ENCODE peak calls at places on chromosomes 1 and 21, in eight cellular contexts. One of them, this sample, is unnamed.

GRCh38 chr1:243946946-243947345 is 96.9 kb upstream of the AKT3 start:
- DNase-seq in AG04450: no peak
- DNase-seq in brain microvascular endothelial cell: no peak
- DNase-seq in GM06990: no peak
- DNase-seq in omental fat pad: no peak
- DNase-seq in astrocyte of the cerebellum: no peak
- DNase-seq in fibroblast of villous mesenchyme: no peak
- DNase-seq in nephron progenitor cell: no peak
- DNase-seq in this sample: peak; percentile 61

GRCh38 chr1:151898519-151898991 is 10.8 kb downstream of the THEM4 start:
- DNase-seq in AG04450: no peak
- DNase-seq in brain microvascular endothelial cell: peak; percentile 14
- DNase-seq in GM06990: no peak
- DNase-seq in omental fat pad: no peak
- DNase-seq in astrocyte of the cerebellum: no peak
- DNase-seq in fibroblast of villous mesenchyme: peak; percentile 4
- DNase-seq in nephron progenitor cell: no peak
- DNase-seq in this sample: peak; percentile 44

GRCh38 chr1:27658951-27659496 is 13.0 kb downstream of the IFI6 start:
- DNase-seq in AG04450: no peak
- DNase-seq in brain microvascular endothelial cell: peak; percentile 26
- DNase-seq in GM06990: peak; percentile 71
- DNase-seq in omental fat pad: no peak
- DNase-seq in astrocyte of the cerebellum: peak; percentile 62
- DNase-seq in fibroblast of villous mesenchyme: peak; percentile 52
- DNase-seq in nephron progenitor cell: no peak
- DNase-seq in this sample: peak; percentile 74

GRCh38 chr21:15421947-15422346 is 307.8 kb upstream of the USP25 start:
- DNase-seq in AG04450: no peak
- DNase-seq in brain microvascular endothelial cell: no peak
- DNase-seq in GM06990: no peak
- DNase-seq in omental fat pad: no peak
- DNase-seq in astrocyte of the cerebellum: no peak
- DNase-seq in fibroblast of villous mesenchyme: no peak
- DNase-seq in nephron progenitor cell: no peak
- DNase-seq in this sample: no peak

GRCh38 chr1:26234644-26235384 is 814 bp downstream of the CEP85 start:
- DNase-seq in AG04450: no peak
- DNase-seq in brain microvascular endothelial cell: peak; percentile 15
- DNase-seq in GM06990: no peak
- DNase-seq in omental fat pad: no peak
- DNase-seq in astrocyte of the cerebellum: no peak
- DNase-seq in fibroblast of villous mesenchyme: peak; percentile 29
- DNase-seq in nephron progenitor cell: no peak
- DNase-seq in this sample: peak; percentile 32

GRCh38 chr1:206457408-206457807 is 12.9 kb upstream of the IKBKE start:
- DNase-seq in AG04450: no peak
- DNase-seq in brain microvascular endothelial cell: no peak
- DNase-seq in GM06990: no peak
- DNase-seq in omental fat pad: no peak
- DNase-seq in astrocyte of the cerebellum: no peak
- DNase-seq in fibroblast of villous mesenchyme: no peak
- DNase-seq in nephron progenitor cell: no peak
- DNase-seq in this sample: no peak

GRCh38 chr1:155889566-155889965 is 21.6 kb downstream of the RIT1 start:
- DNase-seq in AG04450: no peak
- DNase-seq in brain microvascular endothelial cell: peak; percentile 69
- DNase-seq in GM06990: no peak
- DNase-seq in omental fat pad: no peak
- DNase-seq in astrocyte of the cerebellum: no peak
- DNase-seq in fibroblast of villous mesenchyme: no peak
- DNase-seq in nephron progenitor cell: no peak
- DNase-seq in this sample: no peak

GRCh38 chr1:162389971-162390370 is 8.4 kb downstream of the C1orf226 start:
- DNase-seq in AG04450: no peak
- DNase-seq in brain microvascular endothelial cell: no peak
- DNase-seq in GM06990: no peak
- DNase-seq in omental fat pad: no peak
- DNase-seq in astrocyte of the cerebellum: no peak
- DNase-seq in fibroblast of villous mesenchyme: no peak
- DNase-seq in nephron progenitor cell: no peak
- DNase-seq in this sample: no peak

GRCh38 chr1:5920201-5920600 is 72.0 kb downstream of the NPHP4 start:
- DNase-seq in AG04450: no peak
- DNase-seq in brain microvascular endothelial cell: no peak
- DNase-seq in GM06990: no peak
- DNase-seq in omental fat pad: no peak
- DNase-seq in astrocyte of the cerebellum: no peak
- DNase-seq in fibroblast of villous mesenchyme: no peak
- DNase-seq in nephron progenitor cell: no peak
- DNase-seq in this sample: no peak

GRCh38 chr1:8239306-8240023 is 78.4 kb upstream of the SLC45A1 start:
- DNase-seq in AG04450: no peak
- DNase-seq in brain microvascular endothelial cell: peak; percentile 61
- DNase-seq in GM06990: no peak
- DNase-seq in omental fat pad: no peak
- DNase-seq in astrocyte of the cerebellum: no peak
- DNase-seq in fibroblast of villous mesenchyme: peak; percentile 84
- DNase-seq in nephron progenitor cell: peak; percentile 70
- DNase-seq in this sample: no peak
- TF ChIP-seq CTCF in AG04450: no peak
- TF ChIP-seq CTCF in brain microvascular endothelial cell: no peak
- TF ChIP-seq CTCF in GM06990: no peak
- TF ChIP-seq CTCF in omental fat pad: no peak
- TF ChIP-seq CTCF in astrocyte of the cerebellum: no peak
- TF ChIP-seq CTCF in fibroblast of villous mesenchyme: no peak
- TF ChIP-seq CTCF in nephron progenitor cell: no peak
- TF ChIP-seq CTCF in this sample: no peak

GRCh38 chr1:170670751-170671628 is 7.1 kb downstream of the PRRX1 start:
- DNase-seq in AG04450: no peak
- DNase-seq in brain microvascular endothelial cell: peak; percentile 56
- DNase-seq in GM06990: no peak
- DNase-seq in omental fat pad: no peak
- DNase-seq in astrocyte of the cerebellum: no peak
- DNase-seq in fibroblast of villous mesenchyme: peak; percentile 74
- DNase-seq in nephron progenitor cell: peak; percentile 85
- DNase-seq in this sample: peak; percentile 58
- TF ChIP-seq CTCF in AG04450: peak; percentile 74
- TF ChIP-seq CTCF in brain microvascular endothelial cell: peak; percentile 89
- TF ChIP-seq CTCF in GM06990: peak; percentile 77
- TF ChIP-seq CTCF in omental fat pad: no peak
- TF ChIP-seq CTCF in astrocyte of the cerebellum: peak; percentile 89
- TF ChIP-seq CTCF in fibroblast of villous mesenchyme: peak; percentile 82
- TF ChIP-seq CTCF in nephron progenitor cell: peak; percentile 88
- TF ChIP-seq CTCF in this sample: peak; percentile 54

GRCh38 chr1:30697977-30698376 is 25.4 kb downstream of the MATN1 start:
- DNase-seq in AG04450: no peak
- DNase-seq in brain microvascular endothelial cell: no peak
- DNase-seq in GM06990: no peak
- DNase-seq in omental fat pad: no peak
- DNase-seq in astrocyte of the cerebellum: peak; percentile 23
- DNase-seq in fibroblast of villous mesenchyme: peak; percentile 6
- DNase-seq in nephron progenitor cell: no peak
- DNase-seq in this sample: no peak
- TF ChIP-seq CTCF in AG04450: no peak
- TF ChIP-seq CTCF in brain microvascular endothelial cell: peak; percentile 5
- TF ChIP-seq CTCF in GM06990: peak; percentile 22
- TF ChIP-seq CTCF in omental fat pad: no peak
- TF ChIP-seq CTCF in astrocyte of the cerebellum: peak; percentile 8
- TF ChIP-seq CTCF in fibroblast of villous mesenchyme: no peak
- TF ChIP-seq CTCF in nephron progenitor cell: no peak
- TF ChIP-seq CTCF in this sample: no peak

DNA sequence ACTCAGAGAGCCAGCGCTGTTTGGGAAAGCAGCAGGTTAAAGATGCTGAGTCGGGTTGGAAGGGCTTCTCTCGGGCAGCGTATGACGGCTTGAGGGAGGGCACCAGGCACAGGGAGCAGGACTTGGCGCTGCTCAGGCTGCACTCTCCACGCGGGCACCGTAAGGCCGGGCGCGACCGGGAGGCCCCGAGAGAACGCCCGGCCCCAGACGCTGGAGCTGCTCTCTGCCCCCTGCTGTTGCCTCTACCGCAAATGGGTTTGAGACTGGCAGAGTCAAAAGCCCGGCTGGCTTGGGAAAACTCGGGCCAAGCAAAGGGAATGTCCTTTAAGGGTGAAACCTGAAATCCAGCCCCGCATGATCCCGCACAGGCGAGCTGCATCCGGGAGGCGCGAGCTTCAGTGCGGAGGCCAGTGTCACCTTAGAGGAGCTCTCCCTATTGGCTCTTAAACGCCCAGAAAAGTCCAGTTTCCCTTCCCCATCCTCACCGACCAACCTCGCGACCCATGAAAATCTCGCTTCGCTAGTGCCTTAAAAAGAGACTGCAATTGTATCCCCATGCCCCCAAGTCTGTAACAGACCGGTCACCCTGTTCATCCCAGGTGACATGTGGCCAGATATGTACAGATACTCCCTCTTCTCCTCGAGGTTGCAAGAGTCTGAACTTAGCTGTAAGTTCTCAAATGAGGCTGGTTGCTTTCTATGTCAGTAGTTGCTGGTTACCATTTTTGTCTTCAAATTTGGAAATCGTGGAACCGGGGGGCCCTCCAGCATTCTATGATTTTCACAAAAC is 1.1 kb downstream of the PRRX1 start:
- DNase-seq in AG04450: no peak
- DNase-seq in brain microvascular endothelial cell: peak; percentile 52
- DNase-seq in GM06990: no peak
- DNase-seq in omental fat pad: no peak
- DNase-seq in astrocyte of the cerebellum: no peak
- DNase-seq in fibroblast of villous mesenchyme: peak; percentile 68
- DNase-seq in nephron progenitor cell: peak; percentile 46
- DNase-seq in this sample: no peak
- TF ChIP-seq CTCF in AG04450: peak; percentile 51
- TF ChIP-seq CTCF in brain microvascular endothelial cell: peak; percentile 58
- TF ChIP-seq CTCF in GM06990: no peak
- TF ChIP-seq CTCF in omental fat pad: no peak
- TF ChIP-seq CTCF in astrocyte of the cerebellum: no peak
- TF ChIP-seq CTCF in fibroblast of villous mesenchyme: peak; percentile 23
- TF ChIP-seq CTCF in nephron progenitor cell: no peak
- TF ChIP-seq CTCF in this sample: no peak

DNA sequence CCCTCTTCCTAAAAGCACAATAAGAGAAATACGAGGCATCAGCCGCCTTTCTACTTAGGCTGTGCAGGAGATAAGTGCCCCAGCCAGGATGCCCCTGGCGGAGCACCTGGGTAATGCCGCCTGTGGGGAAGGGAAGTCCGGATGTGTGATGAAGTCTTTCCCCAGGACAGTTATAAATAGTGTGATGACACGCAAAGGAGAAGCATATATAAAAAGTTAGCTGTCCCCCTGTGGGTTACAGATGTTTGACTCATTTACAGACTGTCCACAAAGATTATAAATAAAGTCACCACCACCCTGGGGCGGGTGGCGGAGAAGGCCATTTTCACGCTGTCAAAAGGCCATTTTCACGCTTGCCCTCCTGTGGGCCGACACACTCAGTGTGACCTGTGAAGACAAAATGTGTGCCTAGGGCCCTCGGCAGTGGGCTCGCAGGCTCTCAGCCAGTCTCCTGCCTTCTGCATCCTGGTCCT is 6.3 kb downstream of the KCNN3 start:
- DNase-seq in AG04450: no peak
- DNase-seq in brain microvascular endothelial cell: peak; percentile 75
- DNase-seq in GM06990: peak; percentile 86
- DNase-seq in omental fat pad: no peak
- DNase-seq in astrocyte of the cerebellum: no peak
- DNase-seq in fibroblast of villous mesenchyme: peak; percentile 14
- DNase-seq in nephron progenitor cell: peak; percentile 68
- DNase-seq in this sample: peak; percentile 48
- TF ChIP-seq CTCF in AG04450: peak; percentile 82
- TF ChIP-seq CTCF in brain microvascular endothelial cell: peak; percentile 93
- TF ChIP-seq CTCF in GM06990: peak; percentile 87
- TF ChIP-seq CTCF in omental fat pad: no peak
- TF ChIP-seq CTCF in astrocyte of the cerebellum: peak; percentile 91
- TF ChIP-seq CTCF in fibroblast of villous mesenchyme: peak; percentile 46
- TF ChIP-seq CTCF in nephron progenitor cell: peak; percentile 89
- TF ChIP-seq CTCF in this sample: peak; percentile 41

DNA sequence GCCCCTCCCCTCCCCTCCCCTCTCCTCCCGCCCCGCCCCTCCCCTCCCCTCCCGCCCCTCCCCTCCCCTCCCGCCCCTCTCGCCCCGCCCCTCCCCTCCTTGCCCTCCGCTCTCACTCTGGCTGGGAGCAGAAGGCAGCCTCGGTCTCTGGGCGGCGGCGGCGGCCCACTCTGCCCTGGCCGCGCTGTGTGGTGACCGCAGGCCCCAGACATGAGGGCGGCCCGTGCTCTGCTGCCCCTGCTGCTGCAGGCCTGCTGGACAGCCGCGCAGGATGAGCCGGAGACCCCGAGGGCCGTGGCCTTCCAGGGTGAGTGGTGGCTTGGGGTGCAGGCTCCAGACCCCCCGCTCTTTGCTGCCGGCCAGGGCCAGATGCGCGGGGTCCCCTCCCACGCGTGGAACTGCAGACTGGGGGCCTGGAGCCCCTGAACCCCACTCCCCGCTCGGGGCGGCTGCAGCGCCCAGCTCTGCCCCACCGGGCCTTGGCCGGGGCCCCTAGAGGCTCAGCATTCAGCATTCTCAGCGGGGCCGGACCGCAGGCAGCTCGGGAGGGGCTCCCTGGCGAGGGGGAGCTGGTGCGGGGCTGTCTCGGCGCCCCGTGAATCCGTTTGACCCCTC is at the start of gene COL6A1:
- DNase-seq in AG04450: no peak
- DNase-seq in brain microvascular endothelial cell: no peak
- DNase-seq in GM06990: no peak
- DNase-seq in omental fat pad: no peak
- DNase-seq in astrocyte of the cerebellum: no peak
- DNase-seq in fibroblast of villous mesenchyme: peak; percentile 82
- DNase-seq in nephron progenitor cell: peak; percentile 77
- DNase-seq in this sample: no peak
- TF ChIP-seq CTCF in AG04450: no peak
- TF ChIP-seq CTCF in brain microvascular endothelial cell: no peak
- TF ChIP-seq CTCF in GM06990: no peak
- TF ChIP-seq CTCF in omental fat pad: no peak
- TF ChIP-seq CTCF in astrocyte of the cerebellum: no peak
- TF ChIP-seq CTCF in fibroblast of villous mesenchyme: no peak
- TF ChIP-seq CTCF in nephron progenitor cell: no peak
- TF ChIP-seq CTCF in this sample: no peak

DNA sequence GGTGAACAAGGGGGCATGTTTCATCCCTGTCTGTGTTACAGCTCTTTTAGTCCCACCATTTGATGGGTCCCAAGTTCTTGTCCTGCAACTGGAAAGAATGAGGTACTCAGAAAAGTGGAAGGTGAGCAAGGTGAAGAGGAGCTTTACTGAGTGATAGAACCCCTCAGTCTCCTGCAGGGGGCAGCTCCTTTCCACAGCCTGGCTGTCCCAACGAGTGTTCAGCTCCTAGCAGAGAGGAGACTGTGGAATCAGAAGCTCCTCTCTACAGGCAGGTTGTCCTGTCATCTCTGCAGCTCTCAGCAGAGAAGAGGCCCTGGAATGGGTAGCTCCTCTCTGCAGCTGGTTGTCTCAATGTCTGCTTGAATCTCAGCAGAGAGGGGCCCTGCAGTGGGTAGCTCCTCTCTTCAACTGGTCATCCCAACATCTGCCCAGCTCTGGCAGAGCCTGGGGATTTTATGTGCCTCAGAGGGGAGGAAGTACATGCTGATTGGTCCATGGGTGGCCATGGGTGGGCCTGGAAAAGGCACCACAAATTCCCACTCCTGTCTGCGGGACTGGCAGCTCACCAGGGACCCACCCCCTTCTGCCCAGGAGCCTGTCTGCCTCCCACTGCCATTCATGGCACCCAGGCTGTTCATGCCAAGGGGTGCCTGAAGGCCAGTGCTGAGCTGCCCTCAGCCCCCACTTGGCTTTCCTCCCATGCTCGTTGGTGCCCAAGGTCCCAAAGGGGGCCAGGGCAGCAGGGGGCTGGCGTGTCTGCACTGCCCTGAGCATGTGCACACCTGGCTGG is 25.7 kb downstream of the LDLRAD1 start:
- DNase-seq in AG04450: no peak
- DNase-seq in brain microvascular endothelial cell: no peak
- DNase-seq in GM06990: no peak
- DNase-seq in omental fat pad: no peak
- DNase-seq in astrocyte of the cerebellum: no peak
- DNase-seq in fibroblast of villous mesenchyme: peak; percentile 12
- DNase-seq in nephron progenitor cell: peak; percentile 29
- DNase-seq in this sample: peak; percentile 9
- TF ChIP-seq CTCF in AG04450: no peak
- TF ChIP-seq CTCF in brain microvascular endothelial cell: peak; percentile 32
- TF ChIP-seq CTCF in GM06990: no peak
- TF ChIP-seq CTCF in omental fat pad: no peak
- TF ChIP-seq CTCF in astrocyte of the cerebellum: no peak
- TF ChIP-seq CTCF in fibroblast of villous mesenchyme: peak; percentile 46
- TF ChIP-seq CTCF in nephron progenitor cell: peak; percentile 23
- TF ChIP-seq CTCF in this sample: no peak

This sample was measured in activated CD8-positive, alpha-beta T cell treated with anti-CD3 and anti-CD28 coated beads for 36 hours.